ENCODE peak calls at places on chromosomes 13 and 19, in five cellular contexts. U is HCT116, X is adipocyte, G is Caco-2, M is HL-60. E is an unnamed sample.

GRCh38 chr13:77521595-77522367 is 13.7 kb upstream of the SCEL start:
- DNase-seq in M (no peak), U (no peak), X (peak), G (peak), E (no peak)

GRCh38 chr13:109213714-109214113 is 572.7 kb downstream of the IRS2 start:
- DNase-seq in G (no peak), M (no peak), U (no peak), X (no peak), E (no peak)

GRCh38 chr19:45852145-45852750 is 10.7 kb downstream of the SYMPK start:
- DNase-seq in U (no peak), G (no peak), M (no peak), X (no peak), E (no peak)

GRCh38 chr19:43464089-43464775 is 1.2 kb downstream of the LYPD3 start:
- DNase-seq in M (no peak), X (peak), G (peak), U (no peak), E (no peak)

GRCh38 chr13:27476943-27477681 is 26.7 kb upstream of the MTIF3 start:
- DNase-seq in U (no peak), M (no peak), X (peak), G (peak), E (no peak)

GRCh38 chr13:19085876-19086275 is 95.7 kb downstream of the TUBA3C start:
- DNase-seq in M (no peak), X (no peak), G (no peak), U (no peak), E (no peak)

GRCh38 chr13:82356667-82357066 is 1525.6 kb downstream of the SLITRK1 start:
- DNase-seq in X (peak), G (no peak), U (no peak), M (no peak), E (no peak)

GRCh38 chr19:40599331-40600085 is 1.7 kb upstream of the LTBP4 start:
- DNase-seq in X (no peak), M (no peak), U (no peak), G (no peak), E (no peak)

GRCh38 chr19:24140099-24140498 is 53.1 kb downstream of the ZNF254 start:
- DNase-seq in X (no peak), M (peak), U (no peak), G (no peak), E (peak)

GRCh38 chr19:1046836-1047695 is 7.2 kb downstream of the ABCA7 start:
- DNase-seq in U (no peak), G (no peak), M (no peak), X (no peak), E (no peak)

GRCh38 chr13:108917581-108917980 is 288.2 kb downstream of the MYO16 start:
- DNase-seq in U (no peak), M (no peak), G (no peak), X (peak), E (no peak)

GRCh38 chr19:6723738-6724137 is 3.3 kb upstream of the C3 start:
- DNase-seq in G (no peak), U (no peak), M (no peak), X (peak), E (no peak)

GRCh38 chr13:46716821-46717220 is 80.1 kb downstream of the ESD start:
- DNase-seq in G (no peak), X (peak), M (no peak), U (no peak), E (no peak)

GRCh38 chr13:34358811-34359513 is 541.0 kb downstream of the RFC3 start:
- DNase-seq in U (no peak), G (no peak), X (peak), M (no peak), E (no peak)

GRCh38 chr19:29445246-29445645 is 80.5 kb upstream of the VSTM2B start:
- DNase-seq in G (no peak), M (no peak), X (no peak), U (no peak), E (no peak)

GRCh38 chr13:45108716-45109706 is 11.3 kb upstream of the GTF2F2 start:
- DNase-seq in X (peak), M (no peak), G (no peak), U (no peak), E (no peak)

GRCh38 chr13:96181886-96182285 is 92.0 kb downstream of the HS6ST3 start:
- DNase-seq in X (peak), U (no peak), M (no peak), G (no peak), E (no peak)

GRCh38 chr19:13025819-13026477 is 30.7 kb downstream of the NFIX start:
- DNase-seq in X (peak), M (no peak), U (no peak), G (no peak), E (no peak)
- H3K4me3 ChIP-seq in X (peak), M (no peak), U (no peak), G (no peak), E (peak)

DNA sequence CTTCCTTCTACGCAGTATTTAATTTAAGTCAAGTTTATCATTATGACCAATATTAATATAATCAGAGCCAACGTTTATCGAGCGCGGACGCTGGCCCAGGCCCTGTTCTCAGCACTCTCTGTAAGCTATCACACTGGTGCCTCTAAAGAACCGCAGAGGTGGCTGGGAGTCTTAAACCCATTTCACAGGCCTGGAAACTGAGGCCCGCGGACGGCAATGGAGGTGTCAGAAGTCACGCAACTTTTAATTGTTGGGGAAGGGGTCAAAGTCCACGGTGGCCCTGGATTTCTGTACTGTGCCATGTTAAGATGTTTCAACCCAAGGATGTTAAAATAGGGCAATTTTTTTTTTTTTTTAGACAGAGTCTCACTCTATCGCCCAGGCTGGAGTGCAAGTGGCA is 8.8 kb downstream of the PTPRS start:
- DNase-seq in U (no peak), G (no peak), M (no peak), X (no peak), E (no peak)
- H3K4me3 ChIP-seq in U (no peak), G (no peak), M (no peak), X (no peak), E (no peak)

GRCh38 chr19:3178377-3178972 is at the start of gene S1PR4:
- DNase-seq in G (no peak), U (no peak), X (no peak), M (no peak), E (no peak)
- H3K4me3 ChIP-seq in G (no peak), U (no peak), X (no peak), M (peak), E (no peak)

GRCh38 chr19:37452500-37453245 is 14.6 kb downstream of the ZNF569 start:
- DNase-seq in M (no peak), G (no peak), X (no peak), U (no peak), E (no peak)
- H3K4me3 ChIP-seq in M (no peak), G (no peak), X (peak), U (no peak), E (no peak)

GRCh38 chr19:47132522-47132852 is 1.9 kb downstream of the SAE1 start:
- DNase-seq in U (no peak), X (no peak), M (no peak), G (no peak), E (no peak)
- H3K4me3 ChIP-seq in U (peak), X (peak), M (peak), G (no peak), E (no peak)

GRCh38 chr19:4693078-4693350 is 22.9 kb upstream of the MYDGF start:
- DNase-seq in G (no peak), M (no peak), X (no peak), U (no peak), E (no peak)
- H3K4me3 ChIP-seq in G (no peak), M (no peak), X (no peak), U (no peak), E (no peak)